ENCODE peak calls at places on chromosomes 13 and 19, in six cellular contexts. One of them, this sample, is unnamed.

GRCh38 chr19:43555185-43555770 is 20.0 kb downstream of the XRCC1 start:
- DNase-seq in ascending aorta: peak; percentile 79
- DNase-seq in right cardiac atrium: peak; percentile 58
- DNase-seq in HEK293T: peak; percentile 74
- DNase-seq in Daoy: peak; percentile 69
- DNase-seq in keratinocyte: no peak
- DNase-seq in this sample: peak; percentile 65

GRCh38 chr13:37074703-37075102 is 15.2 kb upstream of the SUPT20H start:
- DNase-seq in ascending aorta: no peak
- DNase-seq in right cardiac atrium: no peak
- DNase-seq in HEK293T: no peak
- DNase-seq in Daoy: no peak
- DNase-seq in keratinocyte: no peak
- DNase-seq in this sample: no peak

GRCh38 chr13:42812311-42812710 is 30.9 kb downstream of the FAM216B start:
- DNase-seq in ascending aorta: no peak
- DNase-seq in right cardiac atrium: no peak
- DNase-seq in HEK293T: no peak
- DNase-seq in Daoy: no peak
- DNase-seq in keratinocyte: no peak
- DNase-seq in this sample: no peak

GRCh38 chr19:10086904-10087256 is 763 bp downstream of the SHFL start:
- DNase-seq in ascending aorta: no peak
- DNase-seq in right cardiac atrium: peak; percentile 40
- DNase-seq in HEK293T: no peak
- DNase-seq in Daoy: no peak
- DNase-seq in keratinocyte: no peak
- DNase-seq in this sample: no peak

GRCh38 chr19:4709440-4710280 is 14.0 kb downstream of the DPP9 start:
- DNase-seq in ascending aorta: peak; percentile 76
- DNase-seq in right cardiac atrium: no peak
- DNase-seq in HEK293T: no peak
- DNase-seq in Daoy: no peak
- DNase-seq in keratinocyte: no peak
- DNase-seq in this sample: no peak

GRCh38 chr13:95246292-95247082 is 54.8 kb downstream of the ABCC4 start:
- DNase-seq in ascending aorta: no peak
- DNase-seq in right cardiac atrium: no peak
- DNase-seq in HEK293T: no peak
- DNase-seq in Daoy: no peak
- DNase-seq in keratinocyte: no peak
- DNase-seq in this sample: no peak

GRCh38 chr19:12932392-12933286 is 872 bp downstream of the FARSA start:
- DNase-seq in ascending aorta: no peak
- DNase-seq in right cardiac atrium: no peak
- DNase-seq in HEK293T: no peak
- DNase-seq in Daoy: no peak
- DNase-seq in keratinocyte: no peak
- DNase-seq in this sample: no peak

GRCh38 chr13:26784704-26785639 is 24.4 kb upstream of the GPR12 start:
- DNase-seq in ascending aorta: no peak
- DNase-seq in right cardiac atrium: no peak
- DNase-seq in HEK293T: no peak
- DNase-seq in Daoy: no peak
- DNase-seq in keratinocyte: no peak
- DNase-seq in this sample: no peak

GRCh38 chr13:30561506-30561905 is 56.2 kb upstream of the USPL1 start:
- DNase-seq in ascending aorta: no peak
- DNase-seq in right cardiac atrium: no peak
- DNase-seq in HEK293T: no peak
- DNase-seq in Daoy: no peak
- DNase-seq in keratinocyte: no peak
- DNase-seq in this sample: no peak

GRCh38 chr13:21232196-21232595 is 55.7 kb downstream of the MRPL57 start:
- DNase-seq in ascending aorta: no peak
- DNase-seq in right cardiac atrium: peak; percentile 30
- DNase-seq in HEK293T: no peak
- DNase-seq in Daoy: no peak
- DNase-seq in keratinocyte: no peak
- DNase-seq in this sample: no peak

GRCh38 chr13:46751811-46752635 is 44.9 kb downstream of the ESD start:
- DNase-seq in ascending aorta: no peak
- DNase-seq in right cardiac atrium: no peak
- DNase-seq in HEK293T: no peak
- DNase-seq in Daoy: no peak
- DNase-seq in keratinocyte: no peak
- DNase-seq in this sample: no peak

GRCh38 chr19:50155520-50156109 is 7.5 kb downstream of the IZUMO2 start:
- DNase-seq in ascending aorta: no peak
- DNase-seq in right cardiac atrium: no peak
- DNase-seq in HEK293T: peak; percentile 36
- DNase-seq in Daoy: no peak
- DNase-seq in keratinocyte: no peak
- DNase-seq in this sample: no peak

GRCh38 chr19:5926641-5927438 is 12.8 kb downstream of the CAPS start:
- DNase-seq in ascending aorta: peak; percentile 83
- DNase-seq in right cardiac atrium: peak; percentile 69
- DNase-seq in HEK293T: no peak
- DNase-seq in Daoy: no peak
- DNase-seq in keratinocyte: no peak
- DNase-seq in this sample: peak; percentile 24

GRCh38 chr13:97334690-97335089 is 99.3 kb upstream of the RAP2A start:
- DNase-seq in ascending aorta: no peak
- DNase-seq in right cardiac atrium: no peak
- DNase-seq in HEK293T: no peak
- DNase-seq in Daoy: no peak
- DNase-seq in keratinocyte: no peak
- DNase-seq in this sample: no peak

GRCh38 chr19:50537306-50537685 is 23.6 kb upstream of the ASPDH start:
- DNase-seq in ascending aorta: no peak
- DNase-seq in right cardiac atrium: no peak
- DNase-seq in HEK293T: no peak
- DNase-seq in Daoy: peak; percentile 49
- DNase-seq in keratinocyte: no peak
- DNase-seq in this sample: no peak

GRCh38 chr19:40441719-40442253 is 2.3 kb downstream of the SERTAD3 start:
- DNase-seq in ascending aorta: no peak
- DNase-seq in right cardiac atrium: no peak
- DNase-seq in HEK293T: no peak
- DNase-seq in Daoy: no peak
- DNase-seq in keratinocyte: no peak
- DNase-seq in this sample: no peak

GRCh38 chr13:74966814-74967213 is 515.2 kb downstream of the TBC1D4 start:
- DNase-seq in ascending aorta: no peak
- DNase-seq in right cardiac atrium: peak; percentile 11
- DNase-seq in HEK293T: no peak
- DNase-seq in Daoy: no peak
- DNase-seq in keratinocyte: no peak
- DNase-seq in this sample: no peak

GRCh38 chr13:97223711-97224461 is 1.8 kb downstream of the MBNL2 start:
- DNase-seq in ascending aorta: peak; percentile 87
- DNase-seq in right cardiac atrium: no peak
- DNase-seq in HEK293T: peak; percentile 25
- DNase-seq in Daoy: peak; percentile 71
- DNase-seq in keratinocyte: peak; percentile 52
- DNase-seq in this sample: no peak

GRCh38 chr13:70568571-70568970 is 460.3 kb upstream of the KLHL1 start:
- DNase-seq in ascending aorta: no peak
- DNase-seq in right cardiac atrium: no peak
- DNase-seq in HEK293T: peak; percentile 64
- DNase-seq in Daoy: peak; percentile 2
- DNase-seq in keratinocyte: no peak
- DNase-seq in this sample: no peak

GRCh38 chr19:18397242-18398202 is at the start of gene LRRC25:
- DNase-seq in ascending aorta: peak; percentile 78
- DNase-seq in right cardiac atrium: peak; percentile 56
- DNase-seq in HEK293T: no peak
- DNase-seq in Daoy: no peak
- DNase-seq in keratinocyte: no peak
- DNase-seq in this sample: no peak

GRCh38 chr13:108227651-108228272 is 9.6 kb downstream of the ABHD13 start:
- DNase-seq in ascending aorta: no peak
- DNase-seq in right cardiac atrium: no peak
- DNase-seq in HEK293T: no peak
- DNase-seq in Daoy: no peak
- DNase-seq in keratinocyte: no peak
- DNase-seq in this sample: no peak

GRCh38 chr19:5341448-5341820 is 822 bp upstream of the PTPRS start:
- DNase-seq in ascending aorta: no peak
- DNase-seq in right cardiac atrium: no peak
- DNase-seq in HEK293T: no peak
- DNase-seq in Daoy: no peak
- DNase-seq in keratinocyte: no peak
- DNase-seq in this sample: no peak

GRCh38 chr13:50080158-50080855 is 65.1 kb downstream of the KCNRG start:
- DNase-seq in ascending aorta: no peak
- DNase-seq in right cardiac atrium: no peak
- DNase-seq in HEK293T: no peak
- DNase-seq in Daoy: peak; percentile 11
- DNase-seq in keratinocyte: no peak
- DNase-seq in this sample: no peak

GRCh38 chr19:46571495-46571894 is 29.6 kb upstream of the CALM3 start:
- DNase-seq in ascending aorta: no peak
- DNase-seq in right cardiac atrium: no peak
- DNase-seq in HEK293T: peak; percentile 76
- DNase-seq in Daoy: peak; percentile 35
- DNase-seq in keratinocyte: no peak
- DNase-seq in this sample: no peak

GRCh38 chr13:97257800-97258799 is 36.0 kb downstream of the MBNL2 start:
- DNase-seq in ascending aorta: peak; percentile 87
- DNase-seq in right cardiac atrium: peak; percentile 84
- DNase-seq in HEK293T: peak; percentile 50
- DNase-seq in Daoy: peak; percentile 80
- DNase-seq in keratinocyte: no peak
- DNase-seq in this sample: peak; percentile 82

GRCh38 chr13:91817250-91817649 is 418.8 kb downstream of the GPC5 start:
- DNase-seq in ascending aorta: no peak
- DNase-seq in right cardiac atrium: no peak
- DNase-seq in HEK293T: peak; percentile 22
- DNase-seq in Daoy: no peak
- DNase-seq in keratinocyte: no peak
- DNase-seq in this sample: no peak

GRCh38 chr19:58009301-58009665 is 6.7 kb upstream of the ZNF606 start:
- DNase-seq in ascending aorta: no peak
- DNase-seq in right cardiac atrium: no peak
- DNase-seq in HEK293T: no peak
- DNase-seq in Daoy: no peak
- DNase-seq in keratinocyte: no peak
- DNase-seq in this sample: no peak

GRCh38 chr19:35673121-35673804 is 6.9 kb downstream of the UPK1A start:
- DNase-seq in ascending aorta: peak; percentile 68
- DNase-seq in right cardiac atrium: peak; percentile 68
- DNase-seq in HEK293T: peak; percentile 46
- DNase-seq in Daoy: peak; percentile 80
- DNase-seq in keratinocyte: peak; percentile 42
- DNase-seq in this sample: peak; percentile 62

GRCh38 chr13:74061939-74062595 is 72.1 kb downstream of the KLF12 start:
- DNase-seq in ascending aorta: no peak
- DNase-seq in right cardiac atrium: no peak
- DNase-seq in HEK293T: no peak
- DNase-seq in Daoy: no peak
- DNase-seq in keratinocyte: no peak
- DNase-seq in this sample: no peak

GRCh38 chr19:50481351-50482149 is 4.9 kb upstream of the GARIN5A start:
- DNase-seq in ascending aorta: no peak
- DNase-seq in right cardiac atrium: no peak
- DNase-seq in HEK293T: no peak
- DNase-seq in Daoy: no peak
- DNase-seq in keratinocyte: no peak
- DNase-seq in this sample: peak; percentile 43

GRCh38 chr19:18408053-18408476 is 10.6 kb upstream of the LRRC25 start:
- DNase-seq in ascending aorta: no peak
- DNase-seq in right cardiac atrium: no peak
- DNase-seq in HEK293T: peak; percentile 55
- DNase-seq in Daoy: peak; percentile 53
- DNase-seq in keratinocyte: no peak
- DNase-seq in this sample: peak; percentile 59

GRCh38 chr13:92251815-92252214 is 853.4 kb downstream of the GPC5 start:
- DNase-seq in ascending aorta: no peak
- DNase-seq in right cardiac atrium: no peak
- DNase-seq in HEK293T: no peak
- DNase-seq in Daoy: no peak
- DNase-seq in keratinocyte: no peak
- DNase-seq in this sample: no peak

GRCh38 chr19:48881741-48882657 is 9.8 kb downstream of the PPP1R15A start:
- DNase-seq in ascending aorta: no peak
- DNase-seq in right cardiac atrium: no peak
- DNase-seq in HEK293T: peak; percentile 61
- DNase-seq in Daoy: no peak
- DNase-seq in keratinocyte: no peak
- DNase-seq in this sample: no peak

GRCh38 chr19:48669903-48670668 is 2.7 kb downstream of the NTN5 start:
- DNase-seq in ascending aorta: no peak
- DNase-seq in right cardiac atrium: no peak
- DNase-seq in HEK293T: no peak
- DNase-seq in Daoy: no peak
- DNase-seq in keratinocyte: no peak
- DNase-seq in this sample: no peak

This sample was measured in pancreas.